ENCODE peak calls at places on chromosomes 11 and 22, in ten cellular contexts. K is Calu3, P is GM23338, X is heart left ventricle, M is cardiac fibroblast, W is tibial nerve, Z is neural crest cell, D is IMR-90, V is B cell, L is mammary epithelial cell. I is an unnamed sample.

GRCh38 chr22:20793386-20794131 is 19.6 kb downstream of the SERPIND1 start:
- DNase-seq in V (no peak), P (no peak), D (no peak), L (no peak), W (no peak), M (no peak), X (no peak), K (no peak), Z (no peak), I (no peak)

GRCh38 chr22:48441553-48441850 is 1386.2 kb downstream of the BRD1 start:
- DNase-seq in X (peak; percentile 23), M (no peak), L (no peak), W (no peak), Z (no peak), V (no peak), D (no peak), K (no peak), P (no peak), I (no peak)

GRCh38 chr11:35017528-35018342 is 101.3 kb downstream of the PDHX start:
- DNase-seq in X (no peak), L (no peak), D (peak; percentile 34), K (no peak), Z (no peak), M (no peak), W (no peak), P (peak; percentile 62), V (no peak), I (peak; percentile 64)

GRCh38 chr11:68969386-68969785 is 11.4 kb downstream of the MRGPRD start:
- DNase-seq in P (no peak), W (no peak), D (no peak), M (no peak), X (no peak), K (no peak), V (no peak), Z (no peak), L (no peak), I (no peak)

GRCh38 chr11:67062526-67063373 is 6.1 kb downstream of the RHOD start:
- DNase-seq in L (peak; percentile 95), X (no peak), W (no peak), K (peak; percentile 80), D (no peak), P (no peak), V (no peak), Z (no peak), M (no peak), I (no peak)

GRCh38 chr22:30609260-30610185 is 2.5 kb downstream of the TCN2 start:
- DNase-seq in Z (no peak), M (peak; percentile 78), K (peak; percentile 52), P (peak; percentile 15), D (peak; percentile 86), L (peak; percentile 89), W (peak; percentile 61), X (no peak), V (no peak), I (peak; percentile 84)

GRCh38 chr11:33207408-33207985 is 46.2 kb upstream of the CSTF3 start:
- DNase-seq in X (no peak), K (no peak), L (no peak), P (no peak), M (peak; percentile 80), V (no peak), Z (no peak), D (peak; percentile 27), W (no peak), I (peak; percentile 5)

GRCh38 chr22:27022741-27023373 is 365.5 kb downstream of the MIAT start:
- DNase-seq in L (no peak), W (no peak), K (no peak), D (no peak), M (no peak), P (peak; percentile 43), X (no peak), V (no peak), Z (no peak), I (no peak)

GRCh38 chr11:68118753-68119448 is 2.3 kb downstream of the CHKA start:
- DNase-seq in X (no peak), P (no peak), V (peak; percentile 35), K (no peak), Z (no peak), W (no peak), M (peak; percentile 35), L (no peak), D (peak; percentile 38), I (no peak)

GRCh38 chr11:123521930-123522329 is 91.9 kb downstream of the GRAMD1B start:
- DNase-seq in M (no peak), V (no peak), D (no peak), L (no peak), W (no peak), Z (no peak), X (no peak), P (no peak), K (no peak), I (no peak)

GRCh38 chr11:64885367-64886286 is 7.2 kb upstream of the EHD1 start:
- DNase-seq in M (peak; percentile 91), D (peak; percentile 94), X (no peak), K (no peak), W (no peak), P (no peak), Z (no peak), V (no peak), L (no peak), I (peak; percentile 58)

DNA sequence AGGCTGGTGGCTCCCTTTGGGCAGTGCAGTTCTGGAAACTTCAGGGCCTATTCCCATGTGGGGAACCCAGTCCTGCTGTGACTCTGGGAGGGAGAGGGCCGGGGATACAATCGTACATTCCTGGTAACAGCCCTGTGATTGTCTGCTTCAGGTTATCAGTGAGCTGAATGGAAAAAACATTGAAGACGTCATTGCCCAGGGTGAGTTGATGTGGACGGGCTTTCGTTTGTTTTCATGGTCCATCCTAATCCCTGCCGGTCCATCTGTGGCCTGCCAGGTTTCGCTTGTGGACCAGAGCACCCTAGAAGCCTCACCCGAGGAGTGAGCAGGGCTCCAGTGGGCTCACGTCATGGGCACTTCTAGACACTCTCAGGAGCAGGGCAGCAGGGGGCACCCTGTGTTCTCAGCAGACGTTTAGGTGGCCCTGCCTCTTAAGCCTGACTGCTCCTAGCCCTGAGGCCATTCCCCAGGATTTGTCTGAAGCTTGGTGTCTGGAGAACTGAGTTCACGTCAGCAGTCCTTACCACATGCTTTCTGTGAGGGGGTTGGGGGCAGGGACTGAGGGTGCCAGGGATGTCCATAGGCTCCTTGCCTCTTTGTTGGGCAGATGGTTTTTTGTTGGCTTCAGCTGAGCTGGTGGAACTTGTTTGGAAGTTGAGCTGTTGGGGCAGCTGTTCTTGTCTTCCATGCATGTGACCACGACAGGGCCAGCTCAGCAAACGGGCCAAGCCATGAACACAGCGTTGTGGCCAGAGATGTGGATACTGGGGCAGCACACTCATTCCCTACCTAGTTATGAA is 1.9 kb downstream of the RPLP2 start:
- DNase-seq in K (no peak), P (no peak), X (no peak), Z (no peak), W (no peak), M (peak; percentile 46), V (no peak), D (no peak), L (no peak), I (no peak)
- TF ChIP-seq CTCF in K (no peak), P (no peak), X (no peak), Z (no peak), W (no peak), M (no peak), V (no peak), D (peak; percentile 2), L (peak; percentile 12), I (peak; percentile 15)

DNA sequence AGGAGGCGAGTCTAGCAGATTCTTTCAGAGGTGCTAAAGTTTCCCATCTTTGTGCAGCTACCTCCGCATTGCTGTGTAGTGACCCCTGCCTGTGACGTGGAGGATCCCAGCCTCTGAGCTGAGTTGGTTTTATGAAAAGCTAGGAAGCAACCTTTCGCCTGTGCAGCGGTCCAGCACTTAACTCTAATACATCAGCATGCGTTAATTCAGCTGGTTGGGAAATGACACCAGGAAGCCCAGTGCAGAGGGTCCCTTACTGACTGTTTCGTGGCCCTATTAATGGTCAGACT is 8.9 kb upstream of the SAMM50 start:
- DNase-seq in M (no peak), Z (no peak), W (no peak), L (no peak), K (no peak), D (no peak), X (no peak), P (no peak), V (no peak), I (no peak)
- TF ChIP-seq CTCF in M (no peak), Z (no peak), W (no peak), L (peak; percentile 1), K (no peak), D (no peak), X (no peak), P (no peak), V (no peak), I (no peak)

GRCh38 chr22:19723990-19724827 is 870 bp downstream of the GP1BB start:
- DNase-seq in V (no peak), K (peak; percentile 56), L (no peak), W (no peak), D (peak; percentile 18), Z (peak; percentile 59), X (no peak), P (peak; percentile 82), M (peak; percentile 22), I (no peak)

GRCh38 chr22:19722915-19723164 is 499 bp upstream of the GP1BB start:
- DNase-seq in L (no peak), M (no peak), X (no peak), K (no peak), Z (no peak), V (no peak), P (peak; percentile 51), D (no peak), W (no peak), I (no peak)

GRCh38 chr22:19724927-19725661 is 1.8 kb downstream of the GP1BB start:
- DNase-seq in W (no peak), Z (no peak), K (no peak), P (no peak), D (no peak), V (no peak), M (no peak), L (no peak), X (no peak), I (no peak)

GRCh38 chr22:19722175-19722914 is 994 bp upstream of the GP1BB start:
- DNase-seq in W (no peak), Z (no peak), V (no peak), D (no peak), K (no peak), P (peak; percentile 70), X (peak; percentile 64), L (no peak), M (no peak), I (no peak)

GRCh38 chr22:19723165-19723989 is at the start of gene GP1BB:
- DNase-seq in M (peak; percentile 25), Z (no peak), W (no peak), X (peak; percentile 79), V (peak; percentile 57), D (no peak), L (no peak), P (peak; percentile 72), K (peak; percentile 60), I (peak; percentile 13)
- TF ChIP-seq CTCF in M (no peak), Z (no peak), W (no peak), X (no peak), V (peak; percentile 29), D (no peak), L (no peak), P (no peak), K (peak; percentile 23), I (no peak)

GRCh38 chr11:39367526-39367925 is 2091.9 kb downstream of the LRRC4C start:
- DNase-seq in W (no peak), Z (no peak), M (no peak), D (no peak), X (no peak), L (no peak), P (no peak), V (no peak), K (no peak), I (no peak)

GRCh38 chr11:39365809-39366436 is 2093.5 kb downstream of the LRRC4C start:
- DNase-seq in D (no peak), Z (no peak), P (peak; percentile 26), X (no peak), W (no peak), L (peak; percentile 45), K (no peak), M (peak; percentile 2), V (no peak), I (peak; percentile 17)

GRCh38 chr11:39361557-39361956 is 2097.9 kb downstream of the LRRC4C start:
- DNase-seq in W (no peak), X (no peak), Z (no peak), P (no peak), M (no peak), D (no peak), V (no peak), L (no peak), K (no peak), I (no peak)
- TF ChIP-seq CTCF in W (no peak), X (no peak), Z (no peak), P (peak; percentile 26), M (no peak), D (no peak), V (no peak), L (no peak), K (no peak), I (no peak)